ENCODE peak calls at places on chromosomes 11 and 22, in nine cellular contexts. One of them, this sample, is unnamed. For H3K4me1, the result is how much of the 10 kb centered on the place peaks cover.

GRCh38 chr11:73978576-73979086 is 4.0 kb downstream of the UCP2 start:
- DNase-seq in endodermal cell: no peak
- DNase-seq in uterus: no peak
- DNase-seq in tibial nerve: no peak
- DNase-seq in thyroid gland: no peak
- DNase-seq in Peyer's patch: peak
- DNase-seq in HCT116: no peak
- DNase-seq in K562: no peak
- DNase-seq in heart right ventricle: no peak
- DNase-seq in this sample: no peak

GRCh38 chr11:65529475-65530156 is 4.7 kb downstream of the SCYL1 start:
- DNase-seq in heart right ventricle: no peak
- DNase-seq in tibial nerve: no peak
- DNase-seq in uterus: no peak
- DNase-seq in endodermal cell: no peak
- DNase-seq in HCT116: no peak
- DNase-seq in thyroid gland: no peak
- DNase-seq in Peyer's patch: no peak
- DNase-seq in K562: no peak
- DNase-seq in this sample: no peak

GRCh38 chr11:134411887-134412507 is at the start of gene B3GAT1:
- DNase-seq in endodermal cell: peak
- DNase-seq in thyroid gland: peak
- DNase-seq in heart right ventricle: no peak
- DNase-seq in HCT116: no peak
- DNase-seq in tibial nerve: no peak
- DNase-seq in Peyer's patch: no peak
- DNase-seq in uterus: no peak
- DNase-seq in K562: no peak
- DNase-seq in this sample: no peak

GRCh38 chr11:17077240-17077519 is 287 bp downstream of the RPS13 start:
- DNase-seq in tibial nerve: no peak
- DNase-seq in HCT116: no peak
- DNase-seq in Peyer's patch: no peak
- DNase-seq in uterus: no peak
- DNase-seq in heart right ventricle: no peak
- DNase-seq in thyroid gland: no peak
- DNase-seq in endodermal cell: no peak
- DNase-seq in K562: no peak
- DNase-seq in this sample: no peak

GRCh38 chr11:117931971-117932370 is 2.8 kb upstream of the TMPRSS13 start:
- DNase-seq in heart right ventricle: no peak
- DNase-seq in uterus: no peak
- DNase-seq in K562: peak
- DNase-seq in thyroid gland: peak
- DNase-seq in Peyer's patch: peak
- DNase-seq in endodermal cell: peak
- DNase-seq in tibial nerve: no peak
- DNase-seq in HCT116: no peak
- DNase-seq in this sample: no peak

GRCh38 chr22:37340331-37341262 is 58.3 kb downstream of the CYTH4 start:
- DNase-seq in uterus: no peak
- DNase-seq in HCT116: no peak
- DNase-seq in endodermal cell: peak
- DNase-seq in Peyer's patch: no peak
- DNase-seq in K562: no peak
- DNase-seq in heart right ventricle: no peak
- DNase-seq in thyroid gland: no peak
- DNase-seq in tibial nerve: no peak
- DNase-seq in this sample: no peak

GRCh38 chr11:67629386-67630229 is at the start of gene NUDT8:
- DNase-seq in tibial nerve: peak
- DNase-seq in heart right ventricle: peak
- DNase-seq in HCT116: peak
- DNase-seq in Peyer's patch: peak
- DNase-seq in uterus: peak
- DNase-seq in endodermal cell: peak
- DNase-seq in K562: peak
- DNase-seq in thyroid gland: peak
- DNase-seq in this sample: peak

GRCh38 chr11:128244896-128245295 is 342.5 kb downstream of the ETS1 start:
- DNase-seq in Peyer's patch: no peak
- DNase-seq in heart right ventricle: no peak
- DNase-seq in K562: no peak
- DNase-seq in endodermal cell: no peak
- DNase-seq in HCT116: no peak
- DNase-seq in tibial nerve: no peak
- DNase-seq in uterus: no peak
- DNase-seq in thyroid gland: no peak
- DNase-seq in this sample: no peak

GRCh38 chr22:49657275-49657973 is 170.2 kb downstream of the BRD1 start:
- DNase-seq in tibial nerve: peak
- DNase-seq in HCT116: peak
- DNase-seq in heart right ventricle: peak
- DNase-seq in uterus: peak
- DNase-seq in Peyer's patch: peak
- DNase-seq in K562: peak
- DNase-seq in endodermal cell: no peak
- DNase-seq in thyroid gland: peak
- DNase-seq in this sample: peak

GRCh38 chr11:115409691-115410220 is 94.5 kb downstream of the CADM1 start:
- DNase-seq in endodermal cell: no peak
- DNase-seq in tibial nerve: no peak
- DNase-seq in HCT116: no peak
- DNase-seq in thyroid gland: peak
- DNase-seq in uterus: no peak
- DNase-seq in heart right ventricle: no peak
- DNase-seq in K562: no peak
- DNase-seq in Peyer's patch: no peak
- DNase-seq in this sample: no peak

GRCh38 chr11:57461841-57462489 is 1.6 kb downstream of the RTN4RL2 start:
- DNase-seq in HCT116: no peak
- DNase-seq in endodermal cell: no peak
- DNase-seq in K562: no peak
- DNase-seq in tibial nerve: no peak
- DNase-seq in heart right ventricle: no peak
- DNase-seq in Peyer's patch: no peak
- DNase-seq in uterus: no peak
- DNase-seq in thyroid gland: no peak
- DNase-seq in this sample: no peak

GRCh38 chr11:124536520-124536919 is 6.9 kb downstream of the OR8B12 start:
- DNase-seq in thyroid gland: no peak
- DNase-seq in tibial nerve: no peak
- DNase-seq in endodermal cell: peak
- DNase-seq in HCT116: peak
- DNase-seq in uterus: no peak
- DNase-seq in K562: peak
- DNase-seq in heart right ventricle: peak
- DNase-seq in Peyer's patch: peak
- DNase-seq in this sample: peak

GRCh38 chr11:103633037-103633788 is 403.2 kb upstream of the DDI1 start:
- DNase-seq in Peyer's patch: no peak
- DNase-seq in K562: no peak
- DNase-seq in HCT116: no peak
- DNase-seq in uterus: no peak
- DNase-seq in endodermal cell: no peak
- DNase-seq in thyroid gland: no peak
- DNase-seq in heart right ventricle: no peak
- DNase-seq in tibial nerve: no peak
- DNase-seq in this sample: no peak

GRCh38 chr22:36134167-36134566 is 26.4 kb downstream of the APOL3 start:
- DNase-seq in thyroid gland: no peak
- DNase-seq in uterus: no peak
- DNase-seq in K562: no peak
- DNase-seq in tibial nerve: no peak
- DNase-seq in endodermal cell: no peak
- DNase-seq in HCT116: no peak
- DNase-seq in Peyer's patch: no peak
- DNase-seq in heart right ventricle: no peak
- DNase-seq in this sample: no peak

GRCh38 chr11:20364412-20364792 is 888 bp downstream of the HTATIP2 start:
- DNase-seq in thyroid gland: peak
- DNase-seq in heart right ventricle: no peak
- DNase-seq in HCT116: no peak
- DNase-seq in uterus: peak
- DNase-seq in K562: peak
- DNase-seq in endodermal cell: no peak
- DNase-seq in Peyer's patch: no peak
- DNase-seq in tibial nerve: no peak
- DNase-seq in this sample: no peak

GRCh38 chr11:109644158-109644557 is 222.2 kb downstream of the C11orf87 start:
- DNase-seq in thyroid gland: no peak
- DNase-seq in heart right ventricle: peak
- DNase-seq in Peyer's patch: no peak
- DNase-seq in K562: no peak
- DNase-seq in tibial nerve: no peak
- DNase-seq in uterus: no peak
- DNase-seq in endodermal cell: no peak
- DNase-seq in HCT116: no peak
- DNase-seq in this sample: no peak

GRCh38 chr11:99683933-99684332 is 663.2 kb downstream of the CNTN5 start:
- DNase-seq in Peyer's patch: no peak
- DNase-seq in HCT116: no peak
- DNase-seq in uterus: no peak
- DNase-seq in heart right ventricle: no peak
- DNase-seq in tibial nerve: no peak
- DNase-seq in endodermal cell: no peak
- DNase-seq in thyroid gland: no peak
- DNase-seq in K562: no peak
- DNase-seq in this sample: no peak

GRCh38 chr11:94141511-94142307 is 13.1 kb downstream of the PANX1 start:
- DNase-seq in HCT116: no peak
- DNase-seq in endodermal cell: peak
- DNase-seq in Peyer's patch: no peak
- DNase-seq in tibial nerve: no peak
- DNase-seq in K562: no peak
- DNase-seq in thyroid gland: no peak
- DNase-seq in heart right ventricle: no peak
- DNase-seq in uterus: no peak
- DNase-seq in this sample: no peak

GRCh38 chr22:31748490-31748889 is 1.4 kb downstream of the PRR14L start:
- DNase-seq in HCT116: no peak
- DNase-seq in K562: no peak
- DNase-seq in endodermal cell: no peak
- DNase-seq in Peyer's patch: peak
- DNase-seq in thyroid gland: no peak
- DNase-seq in uterus: no peak
- DNase-seq in heart right ventricle: no peak
- DNase-seq in tibial nerve: no peak
- DNase-seq in this sample: no peak

GRCh38 chr11:131748146-131749050 is 378.0 kb downstream of the NTM start:
- DNase-seq in thyroid gland: peak
- DNase-seq in endodermal cell: peak
- DNase-seq in heart right ventricle: peak
- DNase-seq in tibial nerve: peak
- DNase-seq in HCT116: no peak
- DNase-seq in K562: peak
- DNase-seq in Peyer's patch: peak
- DNase-seq in uterus: peak
- DNase-seq in this sample: no peak

GRCh38 chr22:24178502-24179440 is 2.5 kb upstream of the SUSD2 start:
- DNase-seq in uterus: no peak
- DNase-seq in endodermal cell: peak
- DNase-seq in thyroid gland: no peak
- DNase-seq in K562: no peak
- DNase-seq in Peyer's patch: no peak
- DNase-seq in tibial nerve: no peak
- DNase-seq in HCT116: no peak
- DNase-seq in heart right ventricle: no peak
- DNase-seq in this sample: no peak
- TF ChIP-seq CTCF in uterus: peak
- TF ChIP-seq CTCF in endodermal cell: peak
- TF ChIP-seq CTCF in thyroid gland: no peak
- TF ChIP-seq CTCF in K562: peak
- TF ChIP-seq CTCF in Peyer's patch: peak
- TF ChIP-seq CTCF in tibial nerve: peak
- TF ChIP-seq CTCF in HCT116: peak
- TF ChIP-seq CTCF in heart right ventricle: peak
- TF ChIP-seq CTCF in this sample: no peak

DNA sequence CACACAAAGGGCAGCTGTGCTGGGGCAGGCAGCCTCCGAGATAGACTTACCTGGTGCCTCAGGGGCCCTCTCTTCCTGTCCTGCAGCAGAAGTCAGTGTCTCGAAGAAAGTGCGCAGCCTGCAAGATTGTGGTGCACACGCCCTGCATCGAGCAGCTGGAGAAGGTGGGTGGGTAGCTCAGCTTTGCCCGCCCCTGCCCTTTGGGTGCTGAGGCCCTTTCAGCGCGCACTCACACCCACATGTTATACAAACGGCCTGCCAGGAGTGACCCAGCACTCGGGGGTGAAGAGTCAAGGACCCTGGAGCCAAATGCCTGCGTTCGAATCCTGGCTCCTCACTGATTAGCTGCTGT is 13.6 kb upstream of the MDK start:
- DNase-seq in HCT116: no peak
- DNase-seq in K562: no peak
- DNase-seq in uterus: no peak
- DNase-seq in thyroid gland: no peak
- DNase-seq in tibial nerve: no peak
- DNase-seq in heart right ventricle: peak
- DNase-seq in Peyer's patch: no peak
- DNase-seq in endodermal cell: no peak
- DNase-seq in this sample: no peak
- H3K4me1 ChIP-seq in HCT116: under half
- H3K4me1 ChIP-seq in K562: under half
- H3K4me1 ChIP-seq in uterus: under half
- H3K4me1 ChIP-seq in thyroid gland: under half
- H3K4me1 ChIP-seq in tibial nerve: under half
- H3K4me1 ChIP-seq in heart right ventricle: under half
- H3K4me1 ChIP-seq in Peyer's patch: under half
- H3K4me1 ChIP-seq in endodermal cell: under half
- H3K4me1 ChIP-seq in this sample: under half

DNA sequence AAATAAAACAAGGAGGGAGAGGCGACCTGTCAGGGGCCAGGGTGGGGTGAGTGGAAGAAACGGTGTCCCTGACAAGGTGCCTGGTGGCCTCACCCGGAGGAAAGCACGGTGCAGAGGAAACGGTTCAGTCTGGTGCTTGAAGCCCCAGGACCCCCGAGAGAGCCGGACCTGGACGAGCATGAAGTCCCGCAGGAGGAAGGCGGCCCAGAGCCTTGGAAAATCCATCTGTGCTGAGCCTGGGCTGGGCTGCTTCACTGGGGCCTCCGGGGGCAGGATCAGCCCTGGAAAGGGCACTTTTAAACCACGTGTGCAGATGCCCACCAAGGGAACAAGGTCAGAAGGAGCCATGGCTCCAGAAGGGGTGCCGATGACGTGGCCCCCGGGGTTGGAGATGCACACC is 467.3 kb downstream of the OPCML start:
- DNase-seq in tibial nerve: no peak
- DNase-seq in uterus: no peak
- DNase-seq in HCT116: no peak
- DNase-seq in Peyer's patch: no peak
- DNase-seq in endodermal cell: no peak
- DNase-seq in thyroid gland: no peak
- DNase-seq in heart right ventricle: no peak
- DNase-seq in K562: no peak
- DNase-seq in this sample: no peak
- H3K4me3 ChIP-seq in tibial nerve: peak
- H3K4me3 ChIP-seq in uterus: peak
- H3K4me3 ChIP-seq in HCT116: no peak
- H3K4me3 ChIP-seq in Peyer's patch: no peak
- H3K4me3 ChIP-seq in endodermal cell: peak
- H3K4me3 ChIP-seq in thyroid gland: no peak
- H3K4me3 ChIP-seq in heart right ventricle: peak
- H3K4me3 ChIP-seq in K562: no peak
- H3K4me3 ChIP-seq in this sample: no peak

GRCh38 chr11:9796276-9796675 is 132.4 kb downstream of the SWAP70 start:
- DNase-seq in uterus: no peak
- DNase-seq in endodermal cell: no peak
- DNase-seq in HCT116: no peak
- DNase-seq in thyroid gland: no peak
- DNase-seq in tibial nerve: no peak
- DNase-seq in K562: no peak
- DNase-seq in Peyer's patch: no peak
- DNase-seq in heart right ventricle: no peak
- DNase-seq in this sample: no peak
- TF ChIP-seq CTCF in uterus: no peak
- TF ChIP-seq CTCF in endodermal cell: no peak
- TF ChIP-seq CTCF in HCT116: no peak
- TF ChIP-seq CTCF in thyroid gland: no peak
- TF ChIP-seq CTCF in tibial nerve: no peak
- TF ChIP-seq CTCF in K562: no peak
- TF ChIP-seq CTCF in Peyer's patch: no peak
- TF ChIP-seq CTCF in heart right ventricle: no peak
- TF ChIP-seq CTCF in this sample: no peak